ENCODE peak calls at places on chromosome 19, in four cellular contexts. T is HepG2, D is upper lobe of left lung, P is HCT116. X is an unnamed sample.

GRCh38 chr19:47819841-47820244 is 1.9 kb upstream of the CRX start:
- DNase-seq in P (no peak), D (no peak), T (no peak), X (no peak)

GRCh38 chr19:32877323-32877912 is 7.9 kb upstream of the SLC7A9 start:
- DNase-seq in T (no peak), P (no peak), D (no peak), X (no peak)

GRCh38 chr19:36460046-36460445 is 29.3 kb downstream of the ZNF566 start:
- DNase-seq in P (no peak), D (no peak), T (no peak), X (no peak)

GRCh38 chr19:5627395-5627904 is 4.6 kb downstream of the SAFB start:
- DNase-seq in D (no peak), T (no peak), P (no peak), X (no peak)

GRCh38 chr19:43700368-43701015 is 15.4 kb upstream of the IRGC start:
- DNase-seq in T (no peak), P (no peak), D (peak), X (no peak)

GRCh38 chr19:27792576-27793127 is 1420.3 kb downstream of the UQCRFS1 start:
- DNase-seq in T (no peak), D (no peak), P (no peak), X (no peak)

GRCh38 chr19:17240855-17241399 is 4.8 kb downstream of the NR2F6 start:
- DNase-seq in D (no peak), T (no peak), P (no peak), X (no peak)

GRCh38 chr19:343451-343931 is 1.1 kb downstream of the MIER2 start:
- DNase-seq in D (peak), P (no peak), T (no peak), X (no peak)

GRCh38 chr19:19732579-19733501 is at the start of gene ZNF14:
- DNase-seq in P (peak), T (peak), D (peak), X (peak)

GRCh38 chr19:42250249-42250665 is 4.7 kb downstream of the ERF start:
- DNase-seq in D (peak), P (no peak), T (no peak), X (no peak)

GRCh38 chr19:17615889-17616685 is 60.6 kb downstream of the COLGALT1 start:
- DNase-seq in P (no peak), D (peak), T (no peak), X (no peak)

GRCh38 chr19:48170817-48171347 is 402 bp downstream of the ZSWIM9 start:
- DNase-seq in P (no peak), T (no peak), D (no peak), X (no peak)

GRCh38 chr19:30054210-30054609 is 112.2 kb downstream of the URI1 start:
- DNase-seq in P (no peak), T (no peak), D (no peak), X (no peak)
- H3K4me3 ChIP-seq in P (no peak), T (no peak), D (no peak), X (no peak)

GRCh38 chr19:1401138-1401888 is at the start of gene GAMT:
- DNase-seq in T (no peak), P (no peak), D (peak), X (no peak)

GRCh38 chr19:1401889-1402217 is 511 bp upstream of the GAMT start:
- DNase-seq in D (no peak), P (no peak), T (no peak), X (no peak)

GRCh38 chr19:1399745-1400144 is 1.6 kb downstream of the GAMT start:
- DNase-seq in D (peak), T (no peak), P (no peak), X (no peak)

GRCh38 chr19:1399079-1399478 is 2.3 kb downstream of the GAMT start:
- DNase-seq in T (no peak), D (peak), P (no peak), X (no peak)

DNA sequence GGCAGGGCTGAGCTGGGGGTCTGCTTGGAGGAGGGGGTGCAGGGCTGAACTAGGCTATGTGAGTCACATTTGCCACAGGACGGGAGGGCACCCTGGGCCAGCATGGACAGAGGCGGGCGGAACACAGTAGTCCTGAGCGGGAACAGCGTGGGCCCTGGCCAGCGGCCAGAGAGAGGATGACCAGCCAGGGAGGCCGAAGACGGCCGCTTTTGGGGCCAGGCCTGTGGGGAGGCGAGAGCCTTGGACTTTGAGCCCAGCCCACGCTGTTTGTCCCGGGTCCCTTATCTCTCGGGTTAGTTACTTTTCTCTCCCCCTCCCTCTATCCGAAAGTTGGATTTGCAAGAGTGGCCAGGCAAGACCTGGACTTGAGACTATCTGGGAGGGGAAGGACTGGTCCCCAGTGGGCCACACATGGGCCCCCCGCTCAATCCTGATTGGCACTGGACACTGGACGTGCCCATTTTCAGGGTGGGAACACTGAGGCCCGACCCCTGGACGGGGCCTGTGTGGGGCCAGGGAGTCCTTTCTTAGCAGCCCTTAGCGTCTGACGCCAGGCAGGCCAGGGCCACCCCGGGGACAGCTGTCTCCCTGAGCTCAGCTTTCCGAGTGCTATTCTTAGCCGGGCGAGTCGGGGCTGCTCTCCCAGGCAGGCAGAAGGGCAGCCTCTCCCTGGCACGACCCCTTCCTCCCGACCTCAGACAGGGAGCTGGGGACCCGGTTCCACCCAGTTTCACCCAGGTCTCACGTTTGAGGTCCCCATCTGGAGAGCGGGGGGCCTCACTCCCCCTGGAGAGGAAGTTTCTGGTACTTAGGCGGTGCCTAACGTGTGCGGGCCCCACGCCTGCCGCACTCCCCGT is 833 bp downstream of the GAMT start:
- DNase-seq in T (peak), D (peak), P (no peak), X (no peak)
- TF ChIP-seq POLR2A in T (peak), D (no peak), P (no peak), X (no peak)

DNA sequence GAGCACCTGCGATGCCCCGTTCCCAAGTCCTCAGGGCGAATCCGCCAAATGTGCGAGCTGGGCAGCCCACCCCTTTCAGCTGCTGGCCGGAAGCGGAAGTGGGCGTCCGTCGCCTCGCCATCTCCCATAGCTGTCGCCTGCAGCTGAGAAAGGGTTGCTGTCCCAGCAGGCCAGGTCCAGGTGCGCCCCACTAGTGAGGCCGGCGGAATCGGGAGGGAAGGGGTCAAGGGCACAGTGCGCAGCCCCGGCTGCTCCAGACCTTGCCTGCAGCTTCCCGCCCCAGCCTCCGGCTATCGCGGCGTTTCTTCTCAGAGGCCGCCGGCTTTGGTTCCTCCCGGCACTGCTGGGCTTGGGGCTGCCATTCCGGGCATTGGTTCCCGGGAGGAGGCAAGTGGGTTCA is at the start of gene ZNF177:
- DNase-seq in P (no peak), T (no peak), D (peak), X (no peak)
- TF ChIP-seq POLR2AphosphoS5 in P (no peak), T (no peak), D (no peak), X (no peak)

GRCh38 chr19:4279530-4280422 is 710 bp downstream of the SHD start:
- DNase-seq in T (no peak), D (peak), P (no peak), X (no peak)
- H3K4me3 ChIP-seq in T (no peak), D (peak), P (no peak), X (peak)

DNA sequence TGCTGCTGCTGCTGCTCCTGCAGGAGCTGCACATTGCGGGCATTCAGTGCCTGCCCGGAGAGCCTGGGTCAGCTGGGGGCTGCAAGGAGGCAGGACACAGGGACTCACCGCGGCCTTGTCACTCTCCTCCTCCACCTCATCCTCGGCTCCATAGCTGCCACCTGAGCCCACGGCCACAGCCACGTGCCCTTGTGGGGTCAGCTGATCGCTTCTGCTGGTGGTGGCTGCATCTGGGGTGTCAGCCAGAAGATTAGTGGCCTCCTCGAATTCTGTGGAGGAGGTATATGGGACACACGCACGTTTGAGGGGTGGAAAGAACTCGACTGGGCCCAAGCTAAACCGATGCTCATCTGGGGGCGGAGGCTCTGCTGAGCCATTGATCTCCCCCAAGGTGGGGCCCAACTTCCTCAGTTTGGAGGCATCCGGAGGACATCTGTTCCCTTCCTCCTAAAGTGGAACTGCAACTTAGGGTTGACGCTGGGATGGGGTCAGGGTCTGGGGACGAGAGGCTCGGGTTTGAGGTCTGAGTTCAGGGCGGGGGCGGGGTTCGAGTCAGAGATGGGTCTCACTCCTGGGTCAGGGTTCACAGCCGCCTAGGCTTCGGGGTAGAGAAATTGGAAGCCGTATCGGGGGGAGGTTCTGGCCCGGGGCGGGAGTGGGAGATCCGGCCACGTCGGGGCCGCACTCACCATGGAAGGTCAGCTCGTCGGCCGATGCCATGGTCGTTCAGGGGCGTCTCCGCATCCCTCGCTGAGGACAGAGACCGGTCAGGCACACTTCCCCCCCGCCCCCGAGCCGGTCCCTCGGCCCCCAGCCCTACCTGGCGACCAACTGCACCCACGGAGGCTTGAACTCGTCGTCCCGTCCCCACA is 512 bp downstream of the YIPF2 start:
- DNase-seq in D (peak), P (no peak), T (no peak), X (no peak)
- TF ChIP-seq POLR2A in D (no peak), P (no peak), T (no peak), X (no peak)

DNA sequence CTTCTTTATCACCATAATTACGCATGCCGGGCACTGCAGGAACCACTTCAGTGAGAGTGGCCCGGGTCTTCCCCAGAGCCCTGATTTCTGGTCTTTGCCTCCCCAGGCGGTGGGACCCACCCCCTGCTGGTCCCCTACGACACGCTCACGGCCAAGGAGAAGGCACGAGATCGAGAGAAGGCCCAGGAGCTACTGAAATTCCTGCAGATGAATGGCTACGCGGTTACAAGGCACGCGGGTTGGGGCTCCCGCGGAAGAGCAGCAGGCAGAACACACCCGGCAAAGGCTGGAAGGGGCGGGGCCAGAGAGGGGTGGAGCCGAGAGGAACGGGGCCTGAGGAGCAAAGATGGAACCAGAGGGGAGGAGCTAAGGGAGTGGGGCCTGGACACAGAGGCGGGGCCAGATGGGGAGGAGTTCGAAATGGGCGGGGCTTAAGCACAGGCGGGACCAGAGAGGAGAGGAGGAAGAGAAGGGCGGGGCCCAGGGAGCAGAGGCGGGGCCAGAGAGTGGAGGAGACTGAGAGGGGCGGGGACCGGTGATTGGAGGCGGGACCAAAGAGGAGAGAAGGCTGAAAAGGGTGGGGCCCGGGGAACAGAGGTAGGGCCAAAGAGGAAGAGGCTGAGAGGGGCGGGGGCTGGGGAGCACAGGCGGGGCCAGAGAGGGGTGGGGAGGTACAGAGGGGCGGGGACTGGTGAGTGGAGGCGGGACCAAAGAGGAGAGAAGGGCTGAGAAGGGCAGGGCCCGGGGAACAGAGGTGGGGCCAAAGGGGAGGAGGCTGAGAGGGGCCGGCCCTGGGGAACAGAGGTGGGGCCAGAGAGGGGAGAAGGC is 73.4 kb downstream of the RYR1 start:
- DNase-seq in D (peak), P (peak), T (peak), X (no peak)
- TF ChIP-seq POLR2AphosphoS5 in D (no peak), P (peak), T (no peak), X (no peak)